ENCODE peak calls at places on chromosomes 7 and 10, in ten cellular contexts. R is NCI-H1105 treated with DMSO at 0.1 percent for 48 hours; W is naive thymus-derived CD8-positive, alpha-beta T cell; P is tibial nerve; D is ureter; V is bronchial epithelial cell; U is G401; Y is T-helper 2 cell; O is heart left ventricle; Z is mesendoderm. X is an unnamed sample.
A peak's percentile ranks its signal among the peaks of the same experiment; 100 is the strongest.

GRCh38 chr7:129553861-129554530 is 51.7 kb downstream of the SMKR1 start:
- DNase-seq in R (peak; percentile 67), W (peak; percentile 40), P (no peak), D (no peak), V (no peak), U (no peak), Y (no peak), O (no peak), Z (no peak), X (no peak)

GRCh38 chr7:266851-267840 is 22.8 kb upstream of the FOXL3 start:
- DNase-seq in R (no peak), W (no peak), P (peak; percentile 20), D (no peak), V (peak; percentile 2), U (peak; percentile 12), Y (no peak), O (peak; percentile 18), Z (peak; percentile 45), X (no peak)

GRCh38 chr7:28052933-28053332 is 127.7 kb downstream of the JAZF1 start:
- DNase-seq in R (no peak), W (no peak), P (no peak), D (no peak), V (peak; percentile 75), U (no peak), Y (no peak), O (no peak), Z (no peak), X (no peak)

GRCh38 chr10:59181668-59182067 is 5.2 kb downstream of the PHYHIPL start:
- DNase-seq in R (peak; percentile 32), W (no peak), P (peak; percentile 21), D (no peak), V (peak; percentile 77), U (peak; percentile 63), Y (no peak), O (no peak), Z (peak; percentile 80), X (no peak)

GRCh38 chr7:15219758-15220157 is 317.2 kb upstream of the DGKB start:
- DNase-seq in R (no peak), W (no peak), P (no peak), D (no peak), V (no peak), U (no peak), Y (no peak), O (no peak), Z (no peak), X (no peak)

GRCh38 chr10:71433983-71434744 is 37.4 kb downstream of the CDH23 start:
- DNase-seq in R (no peak), W (no peak), P (no peak), D (peak; percentile 36), V (no peak), U (no peak), Y (no peak), O (no peak), Z (no peak), X (no peak)

GRCh38 chr10:62133618-62134017 is 135.0 kb downstream of the RTKN2 start:
- DNase-seq in R (no peak), W (no peak), P (no peak), D (no peak), V (no peak), U (no peak), Y (no peak), O (no peak), Z (no peak), X (no peak)

GRCh38 chr10:103238506-103239252 is 7.0 kb upstream of the RPEL1 start:
- DNase-seq in R (no peak), W (no peak), P (peak; percentile 29), D (peak; percentile 72), V (peak; percentile 75), U (peak; percentile 56), Y (no peak), O (no peak), Z (peak; percentile 91), X (peak; percentile 66)

GRCh38 chr10:72087392-72087968 is 871 bp downstream of the SPOCK2 start:
- DNase-seq in R (no peak), W (peak; percentile 57), P (no peak), D (no peak), V (no peak), U (no peak), Y (no peak), O (no peak), Z (no peak), X (no peak)

GRCh38 chr7:142012825-142013506 is 17.3 kb downstream of the MGAM start:
- DNase-seq in R (no peak), W (no peak), P (no peak), D (no peak), V (peak; percentile 72), U (no peak), Y (no peak), O (no peak), Z (peak; percentile 68), X (no peak)

GRCh38 chr10:48525956-48526355 is 78.9 kb downstream of the ARHGAP22 start:
- DNase-seq in R (no peak), W (no peak), P (no peak), D (no peak), V (no peak), U (no peak), Y (no peak), O (no peak), Z (no peak), X (peak; percentile 37)

GRCh38 chr10:92691042-92691590 is 1.4 kb downstream of the HHEX start:
- DNase-seq in R (no peak), W (no peak), P (no peak), D (peak; percentile 43), V (no peak), U (no peak), Y (no peak), O (peak; percentile 40), Z (peak; percentile 60), X (no peak)